ENCODE peak calls at places on chromosomes 6 and 20, in ten cellular contexts. One of them, this sample, is unnamed.

GRCh38 chr20:10300582-10301108 is 82.0 kb downstream of the SNAP25 start:
- DNase-seq in NCI-H524: no peak
- DNase-seq in anterior cingulate cortex: no peak
- DNase-seq in NCI-H2107: no peak
- DNase-seq in tibial artery: no peak
- DNase-seq in activated naive CD4-positive, alpha-beta T cell treated with anti-CD3 and anti-CD28 coated beads, Interleukin-2, amount 50 U/mL, for 16 hours: no peak
- DNase-seq in LHCN-M2: no peak
- DNase-seq in hypothalamus: no peak
- DNase-seq in stimulated activated CD4-positive, alpha-beta T cell treated with anti-CD3 and anti-CD28 coated beads, Interleukin-2, amount 100 ng/mL, for 48 hours: no peak
- DNase-seq in NCI-H146: no peak
- DNase-seq in this sample: no peak

GRCh38 chr20:48425776-48426175 is 402.0 kb downstream of the PREX1 start:
- DNase-seq in stimulated activated CD4-positive, alpha-beta T cell treated with anti-CD3 and anti-CD28 coated beads, Interleukin-2, amount 100 ng/mL, for 48 hours: no peak
- DNase-seq in anterior cingulate cortex: no peak
- DNase-seq in NCI-H2107: no peak
- DNase-seq in activated naive CD4-positive, alpha-beta T cell treated with anti-CD3 and anti-CD28 coated beads, Interleukin-2, amount 50 U/mL, for 16 hours: no peak
- DNase-seq in NCI-H146: no peak
- DNase-seq in hypothalamus: no peak
- DNase-seq in LHCN-M2: no peak
- DNase-seq in tibial artery: no peak
- DNase-seq in NCI-H524: peak
- DNase-seq in this sample: no peak

GRCh38 chr6:11164717-11165646 is 53.5 kb upstream of the ERVFRD-1 start:
- DNase-seq in NCI-H524: no peak
- DNase-seq in LHCN-M2: no peak
- DNase-seq in tibial artery: no peak
- DNase-seq in NCI-H2107: no peak
- DNase-seq in anterior cingulate cortex: no peak
- DNase-seq in hypothalamus: no peak
- DNase-seq in NCI-H146: no peak
- DNase-seq in activated naive CD4-positive, alpha-beta T cell treated with anti-CD3 and anti-CD28 coated beads, Interleukin-2, amount 50 U/mL, for 16 hours: no peak
- DNase-seq in stimulated activated CD4-positive, alpha-beta T cell treated with anti-CD3 and anti-CD28 coated beads, Interleukin-2, amount 100 ng/mL, for 48 hours: no peak
- DNase-seq in this sample: no peak

GRCh38 chr20:9838035-9838377 is 870 bp downstream of the PAK5 start:
- DNase-seq in LHCN-M2: no peak
- DNase-seq in anterior cingulate cortex: no peak
- DNase-seq in NCI-H2107: no peak
- DNase-seq in hypothalamus: no peak
- DNase-seq in NCI-H146: peak
- DNase-seq in stimulated activated CD4-positive, alpha-beta T cell treated with anti-CD3 and anti-CD28 coated beads, Interleukin-2, amount 100 ng/mL, for 48 hours: no peak
- DNase-seq in NCI-H524: peak
- DNase-seq in activated naive CD4-positive, alpha-beta T cell treated with anti-CD3 and anti-CD28 coated beads, Interleukin-2, amount 50 U/mL, for 16 hours: no peak
- DNase-seq in tibial artery: no peak
- DNase-seq in this sample: no peak

GRCh38 chr6:132445201-132445951 is 44.1 kb upstream of the MOXD1 start:
- DNase-seq in anterior cingulate cortex: no peak
- DNase-seq in stimulated activated CD4-positive, alpha-beta T cell treated with anti-CD3 and anti-CD28 coated beads, Interleukin-2, amount 100 ng/mL, for 48 hours: no peak
- DNase-seq in NCI-H524: no peak
- DNase-seq in NCI-H2107: no peak
- DNase-seq in NCI-H146: no peak
- DNase-seq in hypothalamus: no peak
- DNase-seq in tibial artery: no peak
- DNase-seq in activated naive CD4-positive, alpha-beta T cell treated with anti-CD3 and anti-CD28 coated beads, Interleukin-2, amount 50 U/mL, for 16 hours: no peak
- DNase-seq in LHCN-M2: peak
- DNase-seq in this sample: no peak

GRCh38 chr6:129583864-129584263 is 126.1 kb downstream of the ARHGAP18 start:
- DNase-seq in hypothalamus: no peak
- DNase-seq in NCI-H2107: no peak
- DNase-seq in tibial artery: no peak
- DNase-seq in stimulated activated CD4-positive, alpha-beta T cell treated with anti-CD3 and anti-CD28 coated beads, Interleukin-2, amount 100 ng/mL, for 48 hours: no peak
- DNase-seq in NCI-H524: peak
- DNase-seq in LHCN-M2: no peak
- DNase-seq in anterior cingulate cortex: no peak
- DNase-seq in NCI-H146: no peak
- DNase-seq in activated naive CD4-positive, alpha-beta T cell treated with anti-CD3 and anti-CD28 coated beads, Interleukin-2, amount 50 U/mL, for 16 hours: no peak
- DNase-seq in this sample: no peak

GRCh38 chr20:13430346-13431002 is 208.3 kb downstream of the TASP1 start:
- DNase-seq in anterior cingulate cortex: no peak
- DNase-seq in hypothalamus: no peak
- DNase-seq in NCI-H524: no peak
- DNase-seq in stimulated activated CD4-positive, alpha-beta T cell treated with anti-CD3 and anti-CD28 coated beads, Interleukin-2, amount 100 ng/mL, for 48 hours: no peak
- DNase-seq in NCI-H2107: no peak
- DNase-seq in tibial artery: no peak
- DNase-seq in NCI-H146: no peak
- DNase-seq in LHCN-M2: no peak
- DNase-seq in activated naive CD4-positive, alpha-beta T cell treated with anti-CD3 and anti-CD28 coated beads, Interleukin-2, amount 50 U/mL, for 16 hours: no peak
- DNase-seq in this sample: no peak

GRCh38 chr20:15859061-15859460 is 714.2 kb downstream of the KIF16B start:
- DNase-seq in stimulated activated CD4-positive, alpha-beta T cell treated with anti-CD3 and anti-CD28 coated beads, Interleukin-2, amount 100 ng/mL, for 48 hours: no peak
- DNase-seq in anterior cingulate cortex: no peak
- DNase-seq in NCI-H146: no peak
- DNase-seq in LHCN-M2: no peak
- DNase-seq in NCI-H524: no peak
- DNase-seq in tibial artery: no peak
- DNase-seq in activated naive CD4-positive, alpha-beta T cell treated with anti-CD3 and anti-CD28 coated beads, Interleukin-2, amount 50 U/mL, for 16 hours: no peak
- DNase-seq in hypothalamus: no peak
- DNase-seq in NCI-H2107: no peak
- DNase-seq in this sample: no peak

GRCh38 chr20:4112490-4113420 is 97.4 kb upstream of the RNF24 start:
- DNase-seq in NCI-H2107: no peak
- DNase-seq in anterior cingulate cortex: no peak
- DNase-seq in tibial artery: no peak
- DNase-seq in hypothalamus: peak
- DNase-seq in NCI-H146: no peak
- DNase-seq in NCI-H524: peak
- DNase-seq in activated naive CD4-positive, alpha-beta T cell treated with anti-CD3 and anti-CD28 coated beads, Interleukin-2, amount 50 U/mL, for 16 hours: no peak
- DNase-seq in stimulated activated CD4-positive, alpha-beta T cell treated with anti-CD3 and anti-CD28 coated beads, Interleukin-2, amount 100 ng/mL, for 48 hours: no peak
- DNase-seq in LHCN-M2: no peak
- DNase-seq in this sample: no peak

GRCh38 chr6:81906709-81907204 is 154.3 kb upstream of the TENT5A start:
- DNase-seq in hypothalamus: no peak
- DNase-seq in anterior cingulate cortex: no peak
- DNase-seq in NCI-H146: no peak
- DNase-seq in LHCN-M2: no peak
- DNase-seq in tibial artery: no peak
- DNase-seq in activated naive CD4-positive, alpha-beta T cell treated with anti-CD3 and anti-CD28 coated beads, Interleukin-2, amount 50 U/mL, for 16 hours: no peak
- DNase-seq in NCI-H524: no peak
- DNase-seq in stimulated activated CD4-positive, alpha-beta T cell treated with anti-CD3 and anti-CD28 coated beads, Interleukin-2, amount 100 ng/mL, for 48 hours: no peak
- DNase-seq in NCI-H2107: no peak
- DNase-seq in this sample: no peak

GRCh38 chr20:32635764-32636163 is 38.0 kb downstream of the C20orf203 start:
- DNase-seq in NCI-H2107: no peak
- DNase-seq in LHCN-M2: no peak
- DNase-seq in stimulated activated CD4-positive, alpha-beta T cell treated with anti-CD3 and anti-CD28 coated beads, Interleukin-2, amount 100 ng/mL, for 48 hours: no peak
- DNase-seq in activated naive CD4-positive, alpha-beta T cell treated with anti-CD3 and anti-CD28 coated beads, Interleukin-2, amount 50 U/mL, for 16 hours: no peak
- DNase-seq in anterior cingulate cortex: no peak
- DNase-seq in tibial artery: no peak
- DNase-seq in hypothalamus: no peak
- DNase-seq in NCI-H524: peak
- DNase-seq in NCI-H146: no peak
- DNase-seq in this sample: no peak

GRCh38 chr6:43770417-43771209 is 602 bp downstream of the VEGFA start:
- DNase-seq in tibial artery: peak
- DNase-seq in NCI-H2107: no peak
- DNase-seq in NCI-H524: peak
- DNase-seq in NCI-H146: peak
- DNase-seq in LHCN-M2: peak
- DNase-seq in anterior cingulate cortex: no peak
- DNase-seq in hypothalamus: peak
- DNase-seq in activated naive CD4-positive, alpha-beta T cell treated with anti-CD3 and anti-CD28 coated beads, Interleukin-2, amount 50 U/mL, for 16 hours: peak
- DNase-seq in stimulated activated CD4-positive, alpha-beta T cell treated with anti-CD3 and anti-CD28 coated beads, Interleukin-2, amount 100 ng/mL, for 48 hours: peak
- DNase-seq in this sample: no peak

GRCh38 chr20:17466641-17467040 is 64.5 kb downstream of the BFSP1 start:
- DNase-seq in NCI-H2107: no peak
- DNase-seq in NCI-H524: no peak
- DNase-seq in activated naive CD4-positive, alpha-beta T cell treated with anti-CD3 and anti-CD28 coated beads, Interleukin-2, amount 50 U/mL, for 16 hours: no peak
- DNase-seq in tibial artery: no peak
- DNase-seq in LHCN-M2: no peak
- DNase-seq in NCI-H146: no peak
- DNase-seq in hypothalamus: no peak
- DNase-seq in anterior cingulate cortex: no peak
- DNase-seq in stimulated activated CD4-positive, alpha-beta T cell treated with anti-CD3 and anti-CD28 coated beads, Interleukin-2, amount 100 ng/mL, for 48 hours: no peak
- DNase-seq in this sample: no peak

GRCh38 chr6:160030103-160030502 is 61.2 kb downstream of the IGF2R start:
- DNase-seq in anterior cingulate cortex: peak
- DNase-seq in NCI-H2107: peak
- DNase-seq in tibial artery: peak
- DNase-seq in activated naive CD4-positive, alpha-beta T cell treated with anti-CD3 and anti-CD28 coated beads, Interleukin-2, amount 50 U/mL, for 16 hours: no peak
- DNase-seq in LHCN-M2: peak
- DNase-seq in NCI-H146: no peak
- DNase-seq in hypothalamus: peak
- DNase-seq in stimulated activated CD4-positive, alpha-beta T cell treated with anti-CD3 and anti-CD28 coated beads, Interleukin-2, amount 100 ng/mL, for 48 hours: no peak
- DNase-seq in NCI-H524: peak
- DNase-seq in this sample: no peak

GRCh38 chr6:115896538-115897129 is 164.1 kb downstream of the FRK start:
- DNase-seq in NCI-H524: peak
- DNase-seq in tibial artery: no peak
- DNase-seq in activated naive CD4-positive, alpha-beta T cell treated with anti-CD3 and anti-CD28 coated beads, Interleukin-2, amount 50 U/mL, for 16 hours: no peak
- DNase-seq in hypothalamus: no peak
- DNase-seq in anterior cingulate cortex: no peak
- DNase-seq in NCI-H2107: no peak
- DNase-seq in stimulated activated CD4-positive, alpha-beta T cell treated with anti-CD3 and anti-CD28 coated beads, Interleukin-2, amount 100 ng/mL, for 48 hours: no peak
- DNase-seq in LHCN-M2: peak
- DNase-seq in NCI-H146: peak
- DNase-seq in this sample: no peak

GRCh38 chr6:151276112-151276745 is 36.5 kb downstream of the AKAP12 start:
- DNase-seq in stimulated activated CD4-positive, alpha-beta T cell treated with anti-CD3 and anti-CD28 coated beads, Interleukin-2, amount 100 ng/mL, for 48 hours: no peak
- DNase-seq in activated naive CD4-positive, alpha-beta T cell treated with anti-CD3 and anti-CD28 coated beads, Interleukin-2, amount 50 U/mL, for 16 hours: no peak
- DNase-seq in hypothalamus: no peak
- DNase-seq in NCI-H146: peak
- DNase-seq in NCI-H2107: no peak
- DNase-seq in NCI-H524: peak
- DNase-seq in tibial artery: peak
- DNase-seq in anterior cingulate cortex: no peak
- DNase-seq in LHCN-M2: peak
- DNase-seq in this sample: no peak

GRCh38 chr6:74519172-74519571 is 686.7 kb downstream of the COL12A1 start:
- DNase-seq in hypothalamus: no peak
- DNase-seq in stimulated activated CD4-positive, alpha-beta T cell treated with anti-CD3 and anti-CD28 coated beads, Interleukin-2, amount 100 ng/mL, for 48 hours: no peak
- DNase-seq in activated naive CD4-positive, alpha-beta T cell treated with anti-CD3 and anti-CD28 coated beads, Interleukin-2, amount 50 U/mL, for 16 hours: no peak
- DNase-seq in anterior cingulate cortex: no peak
- DNase-seq in LHCN-M2: peak
- DNase-seq in tibial artery: no peak
- DNase-seq in NCI-H2107: no peak
- DNase-seq in NCI-H524: no peak
- DNase-seq in NCI-H146: no peak
- DNase-seq in this sample: no peak

GRCh38 chr6:79604583-79605037 is 26.5 kb upstream of the SH3BGRL2 start:
- DNase-seq in tibial artery: no peak
- DNase-seq in anterior cingulate cortex: no peak
- DNase-seq in NCI-H2107: no peak
- DNase-seq in hypothalamus: no peak
- DNase-seq in activated naive CD4-positive, alpha-beta T cell treated with anti-CD3 and anti-CD28 coated beads, Interleukin-2, amount 50 U/mL, for 16 hours: no peak
- DNase-seq in stimulated activated CD4-positive, alpha-beta T cell treated with anti-CD3 and anti-CD28 coated beads, Interleukin-2, amount 100 ng/mL, for 48 hours: no peak
- DNase-seq in NCI-H146: no peak
- DNase-seq in NCI-H524: no peak
- DNase-seq in LHCN-M2: peak
- DNase-seq in this sample: peak

GRCh38 chr6:6712258-6712978 is 123.9 kb downstream of the LY86 start:
- DNase-seq in hypothalamus: no peak
- DNase-seq in stimulated activated CD4-positive, alpha-beta T cell treated with anti-CD3 and anti-CD28 coated beads, Interleukin-2, amount 100 ng/mL, for 48 hours: no peak
- DNase-seq in tibial artery: no peak
- DNase-seq in LHCN-M2: peak
- DNase-seq in activated naive CD4-positive, alpha-beta T cell treated with anti-CD3 and anti-CD28 coated beads, Interleukin-2, amount 50 U/mL, for 16 hours: no peak
- DNase-seq in NCI-H524: no peak
- DNase-seq in anterior cingulate cortex: no peak
- DNase-seq in NCI-H2107: no peak
- DNase-seq in NCI-H146: no peak
- DNase-seq in this sample: no peak

GRCh38 chr6:89564752-89565427 is 73.7 kb downstream of the LYRM2 start:
- DNase-seq in activated naive CD4-positive, alpha-beta T cell treated with anti-CD3 and anti-CD28 coated beads, Interleukin-2, amount 50 U/mL, for 16 hours: no peak
- DNase-seq in NCI-H146: peak
- DNase-seq in anterior cingulate cortex: no peak
- DNase-seq in NCI-H524: no peak
- DNase-seq in tibial artery: no peak
- DNase-seq in hypothalamus: no peak
- DNase-seq in NCI-H2107: no peak
- DNase-seq in LHCN-M2: peak
- DNase-seq in stimulated activated CD4-positive, alpha-beta T cell treated with anti-CD3 and anti-CD28 coated beads, Interleukin-2, amount 100 ng/mL, for 48 hours: no peak
- DNase-seq in this sample: no peak